ENCODE peak calls at places on chromosomes 12 and 14, in four cellular contexts. R is mammary epithelial cell, X is left cardiac atrium, Y is dermis blood vessel endothelial cell. E is an unnamed sample.

GRCh38 chr12:124033859-124034258 is 60.8 kb downstream of the ZNF664 start:
- DNase-seq in Y (no peak), X (no peak), R (no peak), E (no peak)

GRCh38 chr12:111788178-111788654 is 21.5 kb downstream of the ALDH2 start:
- DNase-seq in X (peak; percentile 46), Y (peak; percentile 49), R (no peak), E (no peak)

GRCh38 chr12:99386907-99387306 is 260.6 kb upstream of the GARIN6 start:
- DNase-seq in X (no peak), R (peak; percentile 11), Y (no peak), E (peak; percentile 55)

GRCh38 chr12:30428098-30428497 is 267.6 kb downstream of the IPO8 start:
- DNase-seq in R (no peak), Y (no peak), X (no peak), E (no peak)

GRCh38 chr12:117845271-117845904 is 123.4 kb downstream of the KSR2 start:
- DNase-seq in X (no peak), R (no peak), Y (no peak), E (no peak)

GRCh38 chr12:111427417-111428074 is 21.8 kb downstream of the SH2B3 start:
- DNase-seq in Y (no peak), R (no peak), X (no peak), E (no peak)

GRCh38 chr14:100660498-100661339 is 66.0 kb upstream of the DLK1 start:
- DNase-seq in X (no peak), R (peak; percentile 24), Y (no peak), E (peak; percentile 75)

GRCh38 chr14:93146119-93146518 is 30.4 kb upstream of the ITPK1 start:
- DNase-seq in Y (no peak), R (no peak), X (no peak), E (no peak)

GRCh38 chr14:103313704-103314103 is 20.3 kb upstream of the EIF5 start:
- DNase-seq in Y (peak; percentile 90), X (no peak), R (peak; percentile 25), E (peak; percentile 19)

GRCh38 chr14:91947196-91948184 is at the start of gene FBLN5:
- DNase-seq in X (peak; percentile 73), R (peak; percentile 41), Y (peak; percentile 34), E (peak; percentile 51)

GRCh38 chr14:56949828-56950227 is 139.5 kb upstream of the OTX2 start:
- DNase-seq in R (no peak), X (no peak), Y (peak; percentile 1), E (peak; percentile 2)

GRCh38 chr12:113894717-113895116 is 71.4 kb downstream of the RBM19 start:
- DNase-seq in R (no peak), Y (no peak), X (no peak), E (no peak)

GRCh38 chr12:56581418-56582145 is 48.5 kb downstream of the BAZ2A start:
- DNase-seq in Y (peak; percentile 84), X (no peak), R (peak; percentile 81), E (peak; percentile 77)

GRCh38 chr12:90854136-90854689 is 100.8 kb downstream of the CCER1 start:
- DNase-seq in Y (peak; percentile 73), R (peak; percentile 25), X (no peak), E (peak; percentile 56)

GRCh38 chr14:92657457-92658142 is 90.8 kb downstream of the LGMN start:
- DNase-seq in Y (no peak), X (peak; percentile 68), R (no peak), E (no peak)

GRCh38 chr12:88450130-88450529 is 130.1 kb downstream of the KITLG start:
- DNase-seq in X (no peak), Y (no peak), R (no peak), E (no peak)

GRCh38 chr12:29929295-29929694 is 145.6 kb upstream of the TMTC1 start:
- DNase-seq in Y (no peak), X (no peak), R (no peak), E (no peak)

GRCh38 chr12:124440841-124441381 is 126.5 kb downstream of the NCOR2 start:
- DNase-seq in X (peak; percentile 65), Y (peak; percentile 66), R (no peak), E (peak; percentile 85)

GRCh38 chr14:51733147-51733546 is 81.4 kb downstream of the FRMD6 start:
- DNase-seq in R (no peak), X (no peak), Y (no peak), E (no peak)

GRCh38 chr12:97134495-97134894 is 227.4 kb downstream of the NEDD1 start:
- DNase-seq in Y (no peak), R (no peak), X (no peak), E (no peak)

E was measured in epithelial cell of esophagus.